ENCODE peak calls at places on chromosome 22, in six cellular contexts. S, I, C, X, H and F are unnamed samples.

GRCh38 chr22:19761500-19762314 is 1.1 kb downstream of the TBX1 start:
- DNase-seq in S (no peak), X (no peak), I (peak; percentile 63), H (no peak), C (no peak), F (peak; percentile 26)

GRCh38 chr22:42368379-42369249 is 63.6 kb downstream of the NFAM1 start:
- DNase-seq in S (peak; percentile 46), X (no peak), H (no peak), C (no peak), I (peak; percentile 79), F (no peak)

GRCh38 chr22:43530864-43531201 is 119.0 kb downstream of the MPPED1 start:
- DNase-seq in I (no peak), S (no peak), X (no peak), H (no peak), C (no peak), F (no peak)

GRCh38 chr22:48305726-48306235 is 1521.9 kb downstream of the BRD1 start:
- DNase-seq in X (no peak), H (no peak), I (no peak), C (no peak), S (no peak), F (no peak)

GRCh38 chr22:27317961-27318360 is 483.6 kb downstream of the MN1 start:
- DNase-seq in I (no peak), H (no peak), X (no peak), C (no peak), S (no peak), F (no peak)

GRCh38 chr22:49040111-49040510 is 787.6 kb downstream of the BRD1 start:
- DNase-seq in C (no peak), I (no peak), S (no peak), X (no peak), H (no peak), F (no peak)

GRCh38 chr22:27662359-27663030 is 139.1 kb downstream of the MN1 start:
- DNase-seq in C (no peak), X (no peak), S (no peak), H (no peak), I (no peak), F (peak; percentile 47)

GRCh38 chr22:41444360-41445170 is 2.0 kb downstream of the TOB2 start:
- DNase-seq in S (peak; percentile 94), H (peak; percentile 89), X (peak; percentile 92), I (peak; percentile 95), C (peak; percentile 98), F (peak; percentile 99)

GRCh38 chr22:45308624-45309421 is 911 bp upstream of the FAM118A start:
- DNase-seq in I (no peak), S (no peak), C (no peak), H (no peak), X (no peak), F (no peak)

GRCh38 chr22:29782061-29782845 is 15.1 kb downstream of the UQCR10 start:
- DNase-seq in X (no peak), H (peak; percentile 90), S (no peak), C (no peak), I (no peak), F (peak; percentile 72)

GRCh38 chr22:19182472-19183157 is 4.1 kb upstream of the SLC25A1 start:
- DNase-seq in I (no peak), C (no peak), X (no peak), H (no peak), S (no peak), F (no peak)

GRCh38 chr22:36585841-36586240 is 56.9 kb upstream of the EIF3D start:
- DNase-seq in C (no peak), I (no peak), X (no peak), S (peak; percentile 21), H (no peak), F (no peak)

GRCh38 chr22:42964994-42965699 is 49.8 kb downstream of the PACSIN2 start:
- DNase-seq in C (no peak), S (peak; percentile 69), I (no peak), X (peak; percentile 29), H (no peak), F (no peak)

GRCh38 chr22:17672417-17672991 is 33.9 kb downstream of the BCL2L13 start:
- DNase-seq in X (no peak), H (no peak), S (no peak), C (no peak), I (peak; percentile 89), F (peak; percentile 66)

GRCh38 chr22:21568207-21569075 is 927 bp downstream of the UBE2L3 start:
- DNase-seq in X (no peak), S (no peak), I (peak; percentile 28), C (no peak), H (peak; percentile 27), F (peak; percentile 49)

GRCh38 chr22:17945851-17946690 is 78.3 kb downstream of the MICAL3 start:
- DNase-seq in I (peak; percentile 44), H (no peak), S (no peak), X (no peak), C (no peak), F (no peak)

GRCh38 chr22:46894081-46894671 is 131.7 kb downstream of the TBC1D22A start:
- DNase-seq in I (no peak), X (no peak), C (no peak), H (no peak), S (no peak), F (peak; percentile 13)

GRCh38 chr22:48084041-48084748 is 1321.7 kb downstream of the TBC1D22A start:
- DNase-seq in S (no peak), I (no peak), X (no peak), C (no peak), H (no peak), F (no peak)

GRCh38 chr22:28894320-28894719 is 10.9 kb downstream of the ZNRF3 start:
- DNase-seq in I (no peak), X (no peak), H (no peak), C (no peak), S (peak; percentile 18), F (no peak)

GRCh38 chr22:48804811-48805301 is 1022.8 kb downstream of the BRD1 start:
- DNase-seq in S (no peak), I (no peak), H (no peak), X (no peak), C (peak; percentile 83), F (peak; percentile 32)

GRCh38 chr22:22703715-22704114 is 59.3 kb downstream of the GGTLC2 start:
- DNase-seq in I (no peak), C (no peak), X (no peak), H (no peak), S (no peak), F (no peak)

GRCh38 chr22:29716814-29717213 is 3.0 kb upstream of the CABP7 start:
- DNase-seq in X (peak; percentile 66), C (peak; percentile 90), I (peak; percentile 78), H (peak; percentile 63), S (no peak), F (peak; percentile 92)

GRCh38 chr22:23695748-23696325 is 5.0 kb downstream of the RGL4 start:
- DNase-seq in H (no peak), I (no peak), X (no peak), S (no peak), C (no peak), F (no peak)

GRCh38 chr22:28896611-28897010 is 13.2 kb downstream of the ZNRF3 start:
- DNase-seq in I (no peak), H (no peak), S (no peak), C (no peak), X (no peak), F (peak; percentile 34)

GRCh38 chr22:22408269-22408668 is 100.3 kb downstream of the ZNF280B start:
- DNase-seq in S (no peak), C (peak; percentile 23), I (no peak), H (no peak), X (no peak), F (no peak)

GRCh38 chr22:44245867-44246266 is 65.1 kb downstream of the PARVG start:
- DNase-seq in S (no peak), I (no peak), X (no peak), H (no peak), C (peak; percentile 48), F (no peak)

GRCh38 chr22:21031545-21032036 is 770 bp downstream of the SLC7A4 start:
- DNase-seq in C (no peak), S (no peak), I (no peak), H (no peak), X (no peak), F (no peak)

GRCh38 chr22:33337524-33337923 is 279.3 kb upstream of the SYN3 start:
- DNase-seq in H (peak; percentile 24), I (no peak), C (no peak), X (no peak), S (no peak), F (no peak)